ENCODE peak calls at places on chromosomes 12 and 14, in four cellular contexts. S is left lung, V is hepatocyte, I is kidney epithelial cell. H is an unnamed sample.

GRCh38 chr14:100830681-100831080 is 4.8 kb downstream of the MEG3 start:
- DNase-seq in S (no peak), V (no peak), I (no peak), H (no peak)

GRCh38 chr14:61528591-61529021 is 166.7 kb upstream of the HIF1A start:
- DNase-seq in S (no peak), V (no peak), I (peak; percentile 85), H (no peak)

GRCh38 chr14:68181395-68182326 is 362.1 kb downstream of the RAD51B start:
- DNase-seq in S (no peak), V (no peak), I (no peak), H (no peak)

GRCh38 chr12:29816869-29817730 is 33.4 kb upstream of the TMTC1 start:
- DNase-seq in S (no peak), V (peak; percentile 19), I (no peak), H (no peak)

GRCh38 chr12:30691122-30691879 is 4.4 kb downstream of the IPO8 start:
- DNase-seq in S (no peak), V (peak; percentile 38), I (peak; percentile 37), H (no peak)

GRCh38 chr12:15842106-15842505 is 40.1 kb upstream of the STRAP start:
- DNase-seq in S (no peak), V (no peak), I (peak; percentile 26), H (no peak)

GRCh38 chr14:104652386-104652785 is 37.0 kb upstream of the INF2 start:
- DNase-seq in S (no peak), V (no peak), I (no peak), H (no peak)

GRCh38 chr12:124750787-124751471 is 112.7 kb downstream of the SCARB1 start:
- DNase-seq in S (no peak), V (no peak), I (no peak), H (peak; percentile 91)

GRCh38 chr14:91367173-91368171 is 50.1 kb downstream of the CCDC88C start:
- DNase-seq in S (no peak), V (peak; percentile 34), I (peak; percentile 95), H (no peak)

GRCh38 chr12:132560831-132561783 is 49.3 kb downstream of the LRCOL1 start:
- DNase-seq in S (peak; percentile 89), V (peak; percentile 78), I (peak; percentile 29), H (peak; percentile 99)

GRCh38 chr12:78928200-78929074 is 63.9 kb downstream of the SYT1 start:
- DNase-seq in S (no peak), V (no peak), I (peak; percentile 52), H (no peak)

GRCh38 chr12:54404061-54405004 is 14.7 kb downstream of the ITGA5 start:
- DNase-seq in S (no peak), V (peak; percentile 77), I (no peak), H (peak; percentile 91)

GRCh38 chr14:67622675-67623074 is 3.0 kb downstream of the ARG2 start:
- DNase-seq in S (no peak), V (peak; percentile 81), I (no peak), H (peak; percentile 50)

GRCh38 chr14:46451800-46452199 is 199.8 kb downstream of the RPL10L start:
- DNase-seq in S (no peak), V (no peak), I (no peak), H (no peak)

GRCh38 chr14:73722581-73722980 is 8.4 kb upstream of the PNMA1 start:
- DNase-seq in S (no peak), V (no peak), I (no peak), H (peak; percentile 23)

GRCh38 chr12:97837401-97837800 is 374.8 kb downstream of the RMST start:
- DNase-seq in S (no peak), V (peak; percentile 32), I (peak; percentile 57), H (no peak)

GRCh38 chr12:30794591-30795409 is 40.0 kb upstream of the CAPRIN2 start:
- DNase-seq in S (no peak), V (peak; percentile 16), I (peak; percentile 67), H (no peak)

GRCh38 chr12:105658389-105658788 is 327.9 kb downstream of the C12orf75 start:
- DNase-seq in S (no peak), V (no peak), I (no peak), H (no peak)

GRCh38 chr14:72888636-72889201 is 5.2 kb downstream of the DPF3 start:
- DNase-seq in S (no peak), V (no peak), I (no peak), H (no peak)

GRCh38 chr14:88437659-88438058 is 52.2 kb downstream of the SPATA7 start:
- DNase-seq in S (no peak), V (no peak), I (no peak), H (no peak)

GRCh38 chr12:78951746-78952532 is 87.4 kb downstream of the SYT1 start:
- DNase-seq in S (no peak), V (no peak), I (no peak), H (no peak)

GRCh38 chr14:102320033-102320660 is 601 bp downstream of the ZNF839 start:
- DNase-seq in S (no peak), V (peak; percentile 63), I (no peak), H (no peak)

GRCh38 chr14:98144964-98145363 is 1127.0 kb downstream of the BCL11B start:
- DNase-seq in S (no peak), V (peak; percentile 28), I (no peak), H (no peak)

GRCh38 chr12:32789911-32790310 is 34.2 kb upstream of the YARS2 start:
- DNase-seq in S (no peak), V (no peak), I (no peak), H (no peak)

GRCh38 chr14:87944987-87945604 is 47.9 kb downstream of the GALC start:
- DNase-seq in S (no peak), V (peak; percentile 56), I (peak; percentile 12), H (no peak)

GRCh38 chr12:1590083-1590979 is 4.0 kb downstream of the FBXL14 start:
- DNase-seq in S (no peak), V (no peak), I (no peak), H (peak; percentile 89)

GRCh38 chr14:58196198-58196597 is 3.8 kb upstream of the ACTR10 start:
- DNase-seq in S (no peak), V (no peak), I (no peak), H (no peak)

GRCh38 chr14:76942288-76942778 is 86.2 kb downstream of the IRF2BPL start:
- DNase-seq in S (no peak), V (no peak), I (no peak), H (no peak)

GRCh38 chr14:76939015-76939742 is 89.3 kb downstream of the IRF2BPL start:
- DNase-seq in S (no peak), V (no peak), I (no peak), H (no peak)

GRCh38 chr14:76940057-76940456 is 88.5 kb downstream of the IRF2BPL start:
- DNase-seq in S (no peak), V (no peak), I (no peak), H (peak; percentile 72)

GRCh38 chr14:76943072-76943471 is 85.4 kb downstream of the IRF2BPL start:
- DNase-seq in S (no peak), V (no peak), I (no peak), H (no peak)

GRCh38 chr14:76941544-76942287 is 86.8 kb downstream of the IRF2BPL start:
- DNase-seq in S (no peak), V (no peak), I (no peak), H (no peak)
- H3K4me3 ChIP-seq in S (no peak overlapping the region), V (no peak overlapping the region), I (no peak overlapping the region), H (no peak overlapping the region)

GRCh38 chr14:95713596-95714371 is at the start of gene TCL1A:
- DNase-seq in S (no peak), V (no peak), I (no peak), H (peak; percentile 54)

GRCh38 chr14:95707327-95707726 is 6.6 kb downstream of the TCL1A start:
- DNase-seq in S (no peak), V (no peak), I (no peak), H (no peak)

GRCh38 chr14:95711476-95712176 is 2.3 kb downstream of the TCL1A start:
- DNase-seq in S (no peak), V (no peak), I (no peak), H (no peak)

GRCh38 chr14:95710106-95710505 is 3.8 kb downstream of the TCL1A start:
- DNase-seq in S (no peak), V (no peak), I (no peak), H (no peak)

GRCh38 chr14:95712398-95712797 is 1.5 kb downstream of the TCL1A start:
- DNase-seq in S (no peak), V (no peak), I (no peak), H (no peak)
- H3K4me3 ChIP-seq in S (no peak overlapping the region), V (no peak overlapping the region), I (no peak overlapping the region), H (no peak overlapping the region)

GRCh38 chr12:6541371-6542165 is 7.3 kb downstream of the GAPDH start:
- DNase-seq in S (no peak), V (no peak), I (no peak), H (peak; percentile 42)

GRCh38 chr12:6536894-6537579 is 2.7 kb downstream of the GAPDH start:
- DNase-seq in S (no peak), V (no peak), I (no peak), H (peak; percentile 54)

GRCh38 chr12:6540181-6540877 is 6.0 kb downstream of the GAPDH start:
- DNase-seq in S (peak; percentile 95), V (peak; percentile 93), I (no peak), H (peak; percentile 95)

GRCh38 chr12:6538420-6539275 is 4.3 kb downstream of the GAPDH start:
- DNase-seq in S (no peak), V (no peak), I (no peak), H (peak; percentile 65)

DNA sequence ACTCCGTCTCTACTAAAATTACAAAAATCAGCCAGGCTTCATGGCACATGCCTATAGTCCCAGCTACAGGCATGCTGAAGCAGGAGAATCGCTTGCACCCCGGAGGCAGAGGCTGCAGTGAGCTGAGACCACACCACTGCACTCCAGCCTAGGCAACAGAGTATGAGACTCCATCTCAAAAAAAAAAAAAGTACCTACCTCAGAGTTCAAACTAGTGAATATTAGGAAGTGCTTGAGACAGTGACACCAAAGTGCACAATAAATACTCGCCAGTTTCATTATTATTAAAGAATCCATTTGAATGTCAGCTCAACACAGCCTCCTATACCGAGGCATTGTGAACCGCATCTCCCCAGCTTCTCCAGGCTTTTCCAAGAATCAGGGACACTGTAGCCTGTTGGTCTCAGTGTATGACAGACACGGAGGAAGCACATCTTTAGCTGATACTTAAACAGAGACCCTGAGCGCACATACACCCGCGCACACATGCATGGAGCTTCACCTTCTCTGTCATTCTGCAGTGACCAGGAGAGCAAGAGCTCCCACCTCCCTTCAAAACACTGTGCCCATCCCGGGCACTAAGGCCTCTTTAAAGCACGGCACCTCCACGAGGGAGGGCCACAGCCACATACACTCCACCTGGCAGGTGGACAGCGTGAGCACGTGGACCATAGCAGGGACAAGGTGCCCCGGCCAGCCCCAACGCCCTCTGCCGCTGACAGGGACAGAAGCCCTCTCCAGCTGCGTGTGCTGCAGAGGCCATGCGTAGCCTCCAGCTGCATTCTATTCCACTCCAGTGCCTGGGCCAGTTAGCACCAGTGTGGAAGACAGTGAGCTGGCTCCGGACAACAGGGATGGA is 5.2 kb downstream of the GAPDH start:
- DNase-seq in S (no peak), V (no peak), I (no peak), H (peak; percentile 62)
- H3K4me3 ChIP-seq in S (no peak overlapping the region), V (no peak overlapping the region), I (no peak overlapping the region), H (no peak overlapping the region)

DNA sequence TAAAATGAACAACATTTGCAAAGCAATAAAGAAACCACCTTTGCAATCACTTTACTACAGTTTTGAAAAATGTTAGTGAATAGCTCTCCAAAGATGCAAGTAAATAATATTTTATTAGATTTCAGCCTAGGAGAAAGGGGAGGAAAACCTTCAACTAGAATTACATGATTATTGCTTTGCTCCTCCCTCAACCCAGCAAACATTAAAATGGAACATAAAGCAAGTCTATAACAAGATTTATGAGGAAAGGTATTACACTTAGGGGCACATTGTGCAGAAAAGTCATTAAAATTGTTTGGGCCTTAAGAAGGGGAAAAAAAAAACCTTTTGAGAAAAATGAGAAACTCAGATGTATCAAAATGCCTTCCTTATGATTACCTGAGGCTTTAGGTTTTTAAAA is 70.7 kb downstream of the HMGA2 start:
- DNase-seq in S (no peak), V (no peak), I (no peak), H (no peak)
- H3K4me3 ChIP-seq in S (no peak overlapping the region), V (no peak overlapping the region), I (no peak overlapping the region), H (no peak overlapping the region)